ENCODE peak calls at places on chromosome 6, in five cellular contexts. G, D, K, U and L are unnamed samples.

GRCh38 chr6:10140121-10140520 is 274.8 kb downstream of the TFAP2A start:
- DNase-seq in G (no peak), U (no peak), D (no peak), K (no peak), L (peak; percentile 19)

GRCh38 chr6:39791850-39792500 is at the start of gene DAAM2:
- DNase-seq in U (no peak), D (no peak), G (peak; percentile 74), K (peak; percentile 86), L (peak; percentile 15)

GRCh38 chr6:136985502-136985901 is 59.3 kb downstream of the IL20RA start:
- DNase-seq in D (no peak), G (no peak), U (no peak), K (no peak), L (no peak)

GRCh38 chr6:130517444-130517931 is 151.7 kb downstream of the TMEM200A start:
- DNase-seq in U (no peak), D (no peak), K (no peak), G (no peak), L (peak; percentile 46)

GRCh38 chr6:135922170-135922569 is 70.7 kb downstream of the PDE7B start:
- DNase-seq in D (no peak), U (no peak), K (no peak), G (peak; percentile 89), L (peak; percentile 99)

GRCh38 chr6:131694832-131695426 is 6.3 kb downstream of the OR2A4 start:
- DNase-seq in U (no peak), K (no peak), G (peak; percentile 72), D (no peak), L (peak; percentile 56)

GRCh38 chr6:118495639-118496296 is 52.3 kb upstream of the PLN start:
- DNase-seq in K (no peak), U (no peak), D (no peak), G (peak; percentile 6), L (peak; percentile 12)

GRCh38 chr6:14381225-14381887 is 263.8 kb downstream of the CD83 start:
- DNase-seq in G (no peak), K (no peak), U (no peak), D (no peak), L (no peak)

GRCh38 chr6:33632603-33633039 is 11.5 kb downstream of the ITPR3 start:
- DNase-seq in U (no peak), K (no peak), D (peak; percentile 14), G (peak; percentile 53), L (no peak)

GRCh38 chr6:43963203-43963602 is 164.0 kb downstream of the MRPL14 start:
- DNase-seq in D (no peak), G (peak; percentile 37), U (no peak), K (no peak), L (peak; percentile 27)

GRCh38 chr6:63904844-63905243 is 269.2 kb downstream of the PHF3 start:
- DNase-seq in D (no peak), G (peak; percentile 98), K (no peak), U (no peak), L (peak; percentile 12)